ENCODE peak calls at places on chromosomes 3 and 15, in six cellular contexts. X is epithelial cell of esophagus, G is GDM1, T is AG20443, U is lower lobe of right lung, I is hepatocyte. P is an unnamed sample.

GRCh38 chr3:184145120-184145524 is 10.0 kb downstream of the EIF2B5 start:
- DNase-seq in U (peak; percentile 51), T (peak; percentile 32), X (peak; percentile 87), I (peak; percentile 81), G (no peak), P (peak; percentile 89)

GRCh38 chr3:37556789-37557301 is 304.8 kb upstream of the CTDSPL start:
- DNase-seq in I (no peak), U (no peak), X (no peak), T (no peak), G (peak; percentile 56), P (no peak)

GRCh38 chr3:57026918-57027317 is 33.5 kb upstream of the SPATA12 start:
- DNase-seq in I (no peak), U (no peak), X (peak; percentile 27), G (no peak), T (no peak), P (peak; percentile 41)

GRCh38 chr15:67253517-67254237 is 784 bp downstream of the AAGAB start:
- DNase-seq in U (no peak), G (no peak), T (peak; percentile 21), I (no peak), X (peak; percentile 34), P (peak; percentile 48)

GRCh38 chr15:77620297-77620696 is 12.4 kb downstream of the LINGO1 start:
- DNase-seq in I (no peak), X (no peak), G (no peak), U (no peak), T (no peak), P (no peak)

GRCh38 chr3:89264037-89264560 is 156.7 kb downstream of the EPHA3 start:
- DNase-seq in U (no peak), T (no peak), I (no peak), G (no peak), X (no peak), P (no peak)

GRCh38 chr3:163785693-163786092 is 1292.6 kb downstream of the SI start:
- DNase-seq in T (no peak), U (no peak), G (no peak), X (no peak), I (peak; percentile 36), P (no peak)

GRCh38 chr15:78077053-78077859 is at the start of gene TBC1D2B:
- DNase-seq in G (peak; percentile 53), I (peak; percentile 85), U (peak; percentile 80), T (peak; percentile 81), X (peak; percentile 59), P (peak; percentile 55)

GRCh38 chr3:46276497-46277099 is 34.3 kb downstream of the CCR3 start:
- DNase-seq in X (peak; percentile 67), I (peak; percentile 67), G (peak; percentile 56), T (peak; percentile 33), U (peak; percentile 75), P (peak; percentile 46)

GRCh38 chr3:10518506-10519150 is 13.2 kb upstream of the ATP2B2 start:
- DNase-seq in U (no peak), X (no peak), I (no peak), T (peak; percentile 51), G (no peak), P (no peak)